ENCODE peak calls at places on chromosomes 16 and 17, in nine cellular contexts. One of them, this sample, is unnamed.

GRCh38 chr16:8948831-8949230 is 14.9 kb downstream of the USP7 start:
- DNase-seq in psoas muscle: no peak
- DNase-seq in prostate gland: no peak
- DNase-seq in sigmoid colon: no peak
- DNase-seq in BJ: no peak
- DNase-seq in hepatocyte: no peak
- DNase-seq in tibial artery: no peak
- DNase-seq in CD8-positive, alpha-beta T cell: no peak
- DNase-seq in lower lobe of right lung: no peak
- DNase-seq in this sample: no peak

GRCh38 chr16:29962344-29962994 is 590 bp downstream of the TMEM219 start:
- DNase-seq in psoas muscle: no peak
- DNase-seq in prostate gland: peak; percentile 24
- DNase-seq in sigmoid colon: no peak
- DNase-seq in BJ: no peak
- DNase-seq in hepatocyte: peak; percentile 51
- DNase-seq in tibial artery: peak; percentile 29
- DNase-seq in CD8-positive, alpha-beta T cell: no peak
- DNase-seq in lower lobe of right lung: no peak
- DNase-seq in this sample: no peak

GRCh38 chr17:38705803-38706624 is 941 bp downstream of the MLLT6 start:
- DNase-seq in psoas muscle: peak; percentile 79
- DNase-seq in prostate gland: peak; percentile 49
- DNase-seq in sigmoid colon: peak; percentile 87
- DNase-seq in BJ: no peak
- DNase-seq in hepatocyte: peak; percentile 50
- DNase-seq in tibial artery: peak; percentile 73
- DNase-seq in CD8-positive, alpha-beta T cell: no peak
- DNase-seq in lower lobe of right lung: peak; percentile 68
- DNase-seq in this sample: no peak

GRCh38 chr17:41338961-41339485 is 11.6 kb downstream of the KRT33A start:
- DNase-seq in psoas muscle: no peak
- DNase-seq in prostate gland: no peak
- DNase-seq in sigmoid colon: no peak
- DNase-seq in BJ: no peak
- DNase-seq in hepatocyte: no peak
- DNase-seq in tibial artery: no peak
- DNase-seq in CD8-positive, alpha-beta T cell: peak; percentile 68
- DNase-seq in lower lobe of right lung: no peak
- DNase-seq in this sample: no peak

GRCh38 chr16:27690604-27691003 is 140.7 kb downstream of the KATNIP start:
- DNase-seq in psoas muscle: no peak
- DNase-seq in prostate gland: no peak
- DNase-seq in sigmoid colon: no peak
- DNase-seq in BJ: no peak
- DNase-seq in hepatocyte: peak; percentile 30
- DNase-seq in tibial artery: no peak
- DNase-seq in CD8-positive, alpha-beta T cell: no peak
- DNase-seq in lower lobe of right lung: no peak
- DNase-seq in this sample: peak; percentile 35

GRCh38 chr17:65530985-65531507 is 30.4 kb downstream of the AXIN2 start:
- DNase-seq in psoas muscle: no peak
- DNase-seq in prostate gland: no peak
- DNase-seq in sigmoid colon: no peak
- DNase-seq in BJ: no peak
- DNase-seq in hepatocyte: no peak
- DNase-seq in tibial artery: no peak
- DNase-seq in CD8-positive, alpha-beta T cell: no peak
- DNase-seq in lower lobe of right lung: no peak
- DNase-seq in this sample: peak; percentile 48

GRCh38 chr17:68349157-68349556 is 57.9 kb downstream of the ARSG start:
- DNase-seq in psoas muscle: no peak
- DNase-seq in prostate gland: no peak
- DNase-seq in sigmoid colon: no peak
- DNase-seq in BJ: no peak
- DNase-seq in hepatocyte: no peak
- DNase-seq in tibial artery: no peak
- DNase-seq in CD8-positive, alpha-beta T cell: no peak
- DNase-seq in lower lobe of right lung: no peak
- DNase-seq in this sample: no peak

GRCh38 chr16:31291376-31291775 is 31.6 kb downstream of the ITGAM start:
- DNase-seq in psoas muscle: no peak
- DNase-seq in prostate gland: no peak
- DNase-seq in sigmoid colon: no peak
- DNase-seq in BJ: no peak
- DNase-seq in hepatocyte: no peak
- DNase-seq in tibial artery: no peak
- DNase-seq in CD8-positive, alpha-beta T cell: no peak
- DNase-seq in lower lobe of right lung: no peak
- DNase-seq in this sample: no peak

GRCh38 chr17:73015722-73016276 is 76.7 kb downstream of the SLC39A11 start:
- DNase-seq in psoas muscle: no peak
- DNase-seq in prostate gland: no peak
- DNase-seq in sigmoid colon: no peak
- DNase-seq in BJ: no peak
- DNase-seq in hepatocyte: no peak
- DNase-seq in tibial artery: no peak
- DNase-seq in CD8-positive, alpha-beta T cell: no peak
- DNase-seq in lower lobe of right lung: no peak
- DNase-seq in this sample: no peak

GRCh38 chr17:37358098-37358829 is 17.5 kb upstream of the C17orf78 start:
- DNase-seq in psoas muscle: peak; percentile 65
- DNase-seq in prostate gland: peak; percentile 68
- DNase-seq in sigmoid colon: peak; percentile 77
- DNase-seq in BJ: no peak
- DNase-seq in hepatocyte: peak; percentile 80
- DNase-seq in tibial artery: peak; percentile 42
- DNase-seq in CD8-positive, alpha-beta T cell: peak; percentile 22
- DNase-seq in lower lobe of right lung: peak; percentile 61
- DNase-seq in this sample: peak; percentile 59

GRCh38 chr17:40104570-40105471 is 4.4 kb upstream of the NR1D1 start:
- DNase-seq in psoas muscle: no peak
- DNase-seq in prostate gland: peak; percentile 54
- DNase-seq in sigmoid colon: no peak
- DNase-seq in BJ: no peak
- DNase-seq in hepatocyte: no peak
- DNase-seq in tibial artery: no peak
- DNase-seq in CD8-positive, alpha-beta T cell: no peak
- DNase-seq in lower lobe of right lung: no peak
- DNase-seq in this sample: no peak

GRCh38 chr16:89331371-89332109 is 114.0 kb downstream of the ZNF778 start:
- DNase-seq in psoas muscle: peak; percentile 11
- DNase-seq in prostate gland: no peak
- DNase-seq in sigmoid colon: peak; percentile 50
- DNase-seq in BJ: no peak
- DNase-seq in hepatocyte: no peak
- DNase-seq in tibial artery: no peak
- DNase-seq in CD8-positive, alpha-beta T cell: peak; percentile 70
- DNase-seq in lower lobe of right lung: no peak
- DNase-seq in this sample: no peak

GRCh38 chr16:89330177-89330856 is 112.8 kb downstream of the ZNF778 start:
- DNase-seq in psoas muscle: peak; percentile 69
- DNase-seq in prostate gland: no peak
- DNase-seq in sigmoid colon: no peak
- DNase-seq in BJ: no peak
- DNase-seq in hepatocyte: no peak
- DNase-seq in tibial artery: no peak
- DNase-seq in CD8-positive, alpha-beta T cell: peak; percentile 58
- DNase-seq in lower lobe of right lung: peak; percentile 59
- DNase-seq in this sample: no peak

GRCh38 chr16:89334050-89334449 is 116.5 kb downstream of the ZNF778 start:
- DNase-seq in psoas muscle: peak; percentile 22
- DNase-seq in prostate gland: no peak
- DNase-seq in sigmoid colon: no peak
- DNase-seq in BJ: no peak
- DNase-seq in hepatocyte: no peak
- DNase-seq in tibial artery: no peak
- DNase-seq in CD8-positive, alpha-beta T cell: no peak
- DNase-seq in lower lobe of right lung: no peak
- DNase-seq in this sample: no peak

GRCh38 chr16:89334461-89334860 is 117.0 kb downstream of the ZNF778 start:
- DNase-seq in psoas muscle: peak; percentile 54
- DNase-seq in prostate gland: no peak
- DNase-seq in sigmoid colon: no peak
- DNase-seq in BJ: no peak
- DNase-seq in hepatocyte: no peak
- DNase-seq in tibial artery: peak; percentile 15
- DNase-seq in CD8-positive, alpha-beta T cell: no peak
- DNase-seq in lower lobe of right lung: peak; percentile 32
- DNase-seq in this sample: no peak

DNA sequence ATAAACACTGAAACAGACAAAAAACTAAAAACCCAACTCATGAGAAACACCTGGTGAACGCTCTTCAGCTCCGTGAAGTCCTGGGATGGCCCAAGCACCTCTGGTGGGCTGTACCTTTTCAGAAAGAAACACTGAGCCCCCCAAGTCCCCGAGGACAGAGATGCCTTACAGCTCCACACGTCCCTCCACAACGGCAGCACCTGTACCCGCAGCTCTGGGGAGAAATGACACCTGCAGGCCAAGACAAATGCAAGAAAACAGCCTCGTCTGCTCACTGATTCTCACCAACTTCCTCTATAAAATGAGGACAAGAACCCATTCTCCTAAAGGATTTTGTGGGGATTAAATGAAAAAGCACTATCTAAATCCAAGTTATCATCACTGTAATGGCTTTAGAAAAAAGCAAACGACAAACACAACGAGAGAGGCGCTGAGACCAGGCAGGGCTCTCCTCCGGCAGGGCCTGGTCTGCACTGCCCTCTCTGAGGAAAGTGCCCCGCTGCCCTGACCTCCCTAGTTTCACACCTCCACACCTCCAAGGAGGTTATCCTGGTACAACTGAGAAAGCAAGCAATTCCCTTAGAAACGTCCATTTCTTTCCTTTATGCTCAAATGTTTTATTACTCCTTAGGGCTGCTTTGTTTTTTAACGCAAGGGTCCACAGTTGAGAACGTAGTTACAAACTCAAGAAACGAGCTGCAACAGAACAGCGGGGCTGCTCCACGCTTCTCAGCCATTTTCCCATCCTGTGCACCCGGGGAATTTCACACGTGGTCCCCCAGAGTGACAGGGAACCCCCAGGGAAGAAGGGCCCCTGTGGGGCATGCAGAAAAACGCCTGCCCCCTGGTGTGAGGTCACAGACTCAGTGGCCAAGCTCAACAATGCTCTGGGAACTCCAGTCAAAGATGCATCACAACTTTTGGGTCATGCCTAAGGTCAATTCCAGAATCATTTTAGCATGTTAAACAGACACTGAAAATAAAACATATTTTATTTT is 115.0 kb downstream of the ZNF778 start:
- DNase-seq in psoas muscle: peak; percentile 20
- DNase-seq in prostate gland: no peak
- DNase-seq in sigmoid colon: peak; percentile 40
- DNase-seq in BJ: no peak
- DNase-seq in hepatocyte: no peak
- DNase-seq in tibial artery: no peak
- DNase-seq in CD8-positive, alpha-beta T cell: no peak
- DNase-seq in lower lobe of right lung: no peak
- DNase-seq in this sample: no peak
- TF ChIP-seq CTCF in psoas muscle: no peak
- TF ChIP-seq CTCF in prostate gland: no peak
- TF ChIP-seq CTCF in sigmoid colon: no peak
- TF ChIP-seq CTCF in BJ: no peak
- TF ChIP-seq CTCF in hepatocyte: no peak
- TF ChIP-seq CTCF in tibial artery: no peak
- TF ChIP-seq CTCF in CD8-positive, alpha-beta T cell: no peak
- TF ChIP-seq CTCF in lower lobe of right lung: no peak
- TF ChIP-seq CTCF in this sample: no peak

GRCh38 chr16:74766729-74767128 is 7.9 kb downstream of the FA2H start:
- DNase-seq in psoas muscle: no peak
- DNase-seq in prostate gland: no peak
- DNase-seq in sigmoid colon: no peak
- DNase-seq in BJ: no peak
- DNase-seq in hepatocyte: no peak
- DNase-seq in tibial artery: no peak
- DNase-seq in CD8-positive, alpha-beta T cell: no peak
- DNase-seq in lower lobe of right lung: no peak
- DNase-seq in this sample: no peak
- TF ChIP-seq CTCF in psoas muscle: no peak
- TF ChIP-seq CTCF in prostate gland: no peak
- TF ChIP-seq CTCF in sigmoid colon: no peak
- TF ChIP-seq CTCF in BJ: no peak
- TF ChIP-seq CTCF in hepatocyte: no peak
- TF ChIP-seq CTCF in tibial artery: no peak
- TF ChIP-seq CTCF in CD8-positive, alpha-beta T cell: no peak
- TF ChIP-seq CTCF in lower lobe of right lung: no peak
- TF ChIP-seq CTCF in this sample: no peak

GRCh38 chr16:71501562-71501961 is 12.4 kb upstream of the ZNF19 start:
- DNase-seq in psoas muscle: no peak
- DNase-seq in prostate gland: no peak
- DNase-seq in sigmoid colon: no peak
- DNase-seq in BJ: no peak
- DNase-seq in hepatocyte: no peak
- DNase-seq in tibial artery: no peak
- DNase-seq in CD8-positive, alpha-beta T cell: no peak
- DNase-seq in lower lobe of right lung: no peak
- DNase-seq in this sample: no peak

GRCh38 chr16:71498031-71498430 is 8.9 kb upstream of the ZNF19 start:
- DNase-seq in psoas muscle: no peak
- DNase-seq in prostate gland: no peak
- DNase-seq in sigmoid colon: no peak
- DNase-seq in BJ: no peak
- DNase-seq in hepatocyte: no peak
- DNase-seq in tibial artery: no peak
- DNase-seq in CD8-positive, alpha-beta T cell: no peak
- DNase-seq in lower lobe of right lung: no peak
- DNase-seq in this sample: no peak

GRCh38 chr16:71499775-71500364 is 10.7 kb upstream of the ZNF19 start:
- DNase-seq in psoas muscle: no peak
- DNase-seq in prostate gland: peak; percentile 36
- DNase-seq in sigmoid colon: no peak
- DNase-seq in BJ: no peak
- DNase-seq in hepatocyte: peak; percentile 63
- DNase-seq in tibial artery: no peak
- DNase-seq in CD8-positive, alpha-beta T cell: peak; percentile 39
- DNase-seq in lower lobe of right lung: no peak
- DNase-seq in this sample: peak; percentile 50

GRCh38 chr16:71504901-71505300 is 15.8 kb upstream of the ZNF19 start:
- DNase-seq in psoas muscle: no peak
- DNase-seq in prostate gland: no peak
- DNase-seq in sigmoid colon: no peak
- DNase-seq in BJ: no peak
- DNase-seq in hepatocyte: no peak
- DNase-seq in tibial artery: no peak
- DNase-seq in CD8-positive, alpha-beta T cell: no peak
- DNase-seq in lower lobe of right lung: no peak
- DNase-seq in this sample: no peak

GRCh38 chr16:71500964-71501363 is 11.8 kb upstream of the ZNF19 start:
- DNase-seq in psoas muscle: no peak
- DNase-seq in prostate gland: no peak
- DNase-seq in sigmoid colon: no peak
- DNase-seq in BJ: no peak
- DNase-seq in hepatocyte: no peak
- DNase-seq in tibial artery: no peak
- DNase-seq in CD8-positive, alpha-beta T cell: no peak
- DNase-seq in lower lobe of right lung: no peak
- DNase-seq in this sample: no peak
- TF ChIP-seq CTCF in psoas muscle: no peak
- TF ChIP-seq CTCF in prostate gland: no peak
- TF ChIP-seq CTCF in sigmoid colon: no peak
- TF ChIP-seq CTCF in BJ: no peak
- TF ChIP-seq CTCF in hepatocyte: no peak
- TF ChIP-seq CTCF in tibial artery: no peak
- TF ChIP-seq CTCF in CD8-positive, alpha-beta T cell: no peak
- TF ChIP-seq CTCF in lower lobe of right lung: no peak
- TF ChIP-seq CTCF in this sample: no peak

GRCh38 chr16:740764-741505 is at the start of gene CIAO3:
- DNase-seq in psoas muscle: peak; percentile 94
- DNase-seq in prostate gland: peak; percentile 78
- DNase-seq in sigmoid colon: peak; percentile 94
- DNase-seq in BJ: no peak
- DNase-seq in hepatocyte: peak; percentile 97
- DNase-seq in tibial artery: peak; percentile 78
- DNase-seq in CD8-positive, alpha-beta T cell: peak; percentile 90
- DNase-seq in lower lobe of right lung: peak; percentile 93
- DNase-seq in this sample: peak; percentile 92
- TF ChIP-seq CTCF in psoas muscle: peak; percentile 90
- TF ChIP-seq CTCF in prostate gland: peak; percentile 100
- TF ChIP-seq CTCF in sigmoid colon: peak; percentile 71
- TF ChIP-seq CTCF in BJ: peak; percentile 53
- TF ChIP-seq CTCF in hepatocyte: peak; percentile 85
- TF ChIP-seq CTCF in tibial artery: peak; percentile 93
- TF ChIP-seq CTCF in CD8-positive, alpha-beta T cell: peak; percentile 93
- TF ChIP-seq CTCF in lower lobe of right lung: peak; percentile 92
- TF ChIP-seq CTCF in this sample: peak; percentile 91